ENCODE peak calls at places on chromosome 2, in seven cellular contexts. One of them, this sample, is unnamed.

GRCh38 chr2:7309567-7309966 is 392.4 kb downstream of the RNF144A start:
- DNase-seq in Caki2: no peak
- DNase-seq in GM20000: no peak
- DNase-seq in cardiac muscle cell: no peak
- DNase-seq in NCI-H1092: no peak
- DNase-seq in H54: no peak
- DNase-seq in IMR-90: no peak
- DNase-seq in this sample: peak

GRCh38 chr2:160513120-160513519 is 19.5 kb upstream of the RBMS1 start:
- DNase-seq in Caki2: no peak
- DNase-seq in GM20000: no peak
- DNase-seq in cardiac muscle cell: no peak
- DNase-seq in NCI-H1092: no peak
- DNase-seq in H54: no peak
- DNase-seq in IMR-90: no peak
- DNase-seq in this sample: no peak

GRCh38 chr2:198945496-198945895 is 512.2 kb downstream of the SATB2 start:
- DNase-seq in Caki2: no peak
- DNase-seq in GM20000: no peak
- DNase-seq in cardiac muscle cell: no peak
- DNase-seq in NCI-H1092: no peak
- DNase-seq in H54: no peak
- DNase-seq in IMR-90: no peak
- DNase-seq in this sample: no peak

GRCh38 chr2:135890830-135891229 is 14.6 kb upstream of the MCM6 start:
- DNase-seq in Caki2: no peak
- DNase-seq in GM20000: no peak
- DNase-seq in cardiac muscle cell: no peak
- DNase-seq in NCI-H1092: no peak
- DNase-seq in H54: no peak
- DNase-seq in IMR-90: no peak
- DNase-seq in this sample: no peak

GRCh38 chr2:218039171-218039570 is 29.9 kb upstream of the RUFY4 start:
- DNase-seq in Caki2: peak
- DNase-seq in GM20000: no peak
- DNase-seq in cardiac muscle cell: no peak
- DNase-seq in NCI-H1092: no peak
- DNase-seq in H54: no peak
- DNase-seq in IMR-90: peak
- DNase-seq in this sample: no peak

GRCh38 chr2:112692914-112693313 is 27.9 kb upstream of the NT5DC4 start:
- DNase-seq in Caki2: no peak
- DNase-seq in GM20000: no peak
- DNase-seq in cardiac muscle cell: no peak
- DNase-seq in NCI-H1092: no peak
- DNase-seq in H54: no peak
- DNase-seq in IMR-90: no peak
- DNase-seq in this sample: no peak

GRCh38 chr2:148534416-148535205 is 109.9 kb upstream of the EPC2 start:
- DNase-seq in Caki2: no peak
- DNase-seq in GM20000: no peak
- DNase-seq in cardiac muscle cell: peak
- DNase-seq in NCI-H1092: no peak
- DNase-seq in H54: no peak
- DNase-seq in IMR-90: no peak
- DNase-seq in this sample: no peak

GRCh38 chr2:156005999-156006712 is 326.4 kb downstream of the NR4A2 start:
- DNase-seq in Caki2: peak
- DNase-seq in GM20000: no peak
- DNase-seq in cardiac muscle cell: peak
- DNase-seq in NCI-H1092: no peak
- DNase-seq in H54: no peak
- DNase-seq in IMR-90: no peak
- DNase-seq in this sample: no peak

GRCh38 chr2:47751856-47752414 is 31.0 kb upstream of the MSH6 start:
- DNase-seq in Caki2: no peak
- DNase-seq in GM20000: no peak
- DNase-seq in cardiac muscle cell: no peak
- DNase-seq in NCI-H1092: no peak
- DNase-seq in H54: no peak
- DNase-seq in IMR-90: no peak
- DNase-seq in this sample: no peak

GRCh38 chr2:66169076-66169475 is 265.8 kb upstream of the MEIS1 start:
- DNase-seq in Caki2: no peak
- DNase-seq in GM20000: no peak
- DNase-seq in cardiac muscle cell: no peak
- DNase-seq in NCI-H1092: no peak
- DNase-seq in H54: no peak
- DNase-seq in IMR-90: no peak
- DNase-seq in this sample: no peak

GRCh38 chr2:181431674-181432073 is 25.5 kb upstream of the ITGA4 start:
- DNase-seq in Caki2: no peak
- DNase-seq in GM20000: no peak
- DNase-seq in cardiac muscle cell: no peak
- DNase-seq in NCI-H1092: no peak
- DNase-seq in H54: no peak
- DNase-seq in IMR-90: no peak
- DNase-seq in this sample: no peak

GRCh38 chr2:130967020-130967495 is 126.2 kb downstream of the FAM168B start:
- DNase-seq in Caki2: no peak
- DNase-seq in GM20000: no peak
- DNase-seq in cardiac muscle cell: no peak
- DNase-seq in NCI-H1092: no peak
- DNase-seq in H54: no peak
- DNase-seq in IMR-90: no peak
- DNase-seq in this sample: no peak

GRCh38 chr2:105660489-105660888 is 84.2 kb upstream of the NCK2 start:
- DNase-seq in Caki2: no peak
- DNase-seq in GM20000: no peak
- DNase-seq in cardiac muscle cell: no peak
- DNase-seq in NCI-H1092: no peak
- DNase-seq in H54: no peak
- DNase-seq in IMR-90: no peak
- DNase-seq in this sample: no peak

GRCh38 chr2:234840336-234840735 is 111.5 kb upstream of the SH3BP4 start:
- DNase-seq in Caki2: peak
- DNase-seq in GM20000: no peak
- DNase-seq in cardiac muscle cell: peak
- DNase-seq in NCI-H1092: no peak
- DNase-seq in H54: peak
- DNase-seq in IMR-90: peak
- DNase-seq in this sample: no peak

GRCh38 chr2:46686811-46687210 is 207.4 kb downstream of the TMEM247 start:
- DNase-seq in Caki2: no peak
- DNase-seq in GM20000: no peak
- DNase-seq in cardiac muscle cell: no peak
- DNase-seq in NCI-H1092: no peak
- DNase-seq in H54: no peak
- DNase-seq in IMR-90: no peak
- DNase-seq in this sample: no peak

GRCh38 chr2:205245652-205246051 is 436.6 kb upstream of the NRP2 start:
- DNase-seq in Caki2: no peak
- DNase-seq in GM20000: no peak
- DNase-seq in cardiac muscle cell: no peak
- DNase-seq in NCI-H1092: no peak
- DNase-seq in H54: no peak
- DNase-seq in IMR-90: peak
- DNase-seq in this sample: peak

GRCh38 chr2:125745514-125745913 is 910.4 kb upstream of the GYPC start:
- DNase-seq in Caki2: peak
- DNase-seq in GM20000: no peak
- DNase-seq in cardiac muscle cell: peak
- DNase-seq in NCI-H1092: peak
- DNase-seq in H54: peak
- DNase-seq in IMR-90: no peak
- DNase-seq in this sample: peak

GRCh38 chr2:105786231-105787230 is 41.8 kb downstream of the NCK2 start:
- DNase-seq in Caki2: no peak
- DNase-seq in GM20000: no peak
- DNase-seq in cardiac muscle cell: no peak
- DNase-seq in NCI-H1092: no peak
- DNase-seq in H54: no peak
- DNase-seq in IMR-90: no peak
- DNase-seq in this sample: no peak

GRCh38 chr2:162257416-162257815 is 14.2 kb upstream of the FAP start:
- DNase-seq in Caki2: no peak
- DNase-seq in GM20000: no peak
- DNase-seq in cardiac muscle cell: no peak
- DNase-seq in NCI-H1092: no peak
- DNase-seq in H54: no peak
- DNase-seq in IMR-90: peak
- DNase-seq in this sample: no peak

GRCh38 chr2:33144243-33144642 is 197.5 kb downstream of the LTBP1 start:
- DNase-seq in Caki2: no peak
- DNase-seq in GM20000: no peak
- DNase-seq in cardiac muscle cell: no peak
- DNase-seq in NCI-H1092: no peak
- DNase-seq in H54: no peak
- DNase-seq in IMR-90: no peak
- DNase-seq in this sample: no peak

GRCh38 chr2:202377308-202377736 is 1.2 kb downstream of the BMPR2 start:
- DNase-seq in Caki2: peak
- DNase-seq in GM20000: peak
- DNase-seq in cardiac muscle cell: peak
- DNase-seq in NCI-H1092: no peak
- DNase-seq in H54: peak
- DNase-seq in IMR-90: peak
- DNase-seq in this sample: no peak

GRCh38 chr2:24385366-24385765 is 25.0 kb upstream of the ITSN2 start:
- DNase-seq in Caki2: no peak
- DNase-seq in GM20000: no peak
- DNase-seq in cardiac muscle cell: no peak
- DNase-seq in NCI-H1092: no peak
- DNase-seq in H54: no peak
- DNase-seq in IMR-90: no peak
- DNase-seq in this sample: no peak

GRCh38 chr2:214484239-214484638 is 73.4 kb downstream of the VWC2L start:
- DNase-seq in Caki2: no peak
- DNase-seq in GM20000: no peak
- DNase-seq in cardiac muscle cell: no peak
- DNase-seq in NCI-H1092: peak
- DNase-seq in H54: no peak
- DNase-seq in IMR-90: no peak
- DNase-seq in this sample: no peak

GRCh38 chr2:42795275-42795674 is 2.9 kb upstream of the HAAO start:
- DNase-seq in Caki2: no peak
- DNase-seq in GM20000: no peak
- DNase-seq in cardiac muscle cell: no peak
- DNase-seq in NCI-H1092: no peak
- DNase-seq in H54: no peak
- DNase-seq in IMR-90: no peak
- DNase-seq in this sample: no peak

GRCh38 chr2:23563673-23564617 is 179.0 kb downstream of the KLHL29 start:
- DNase-seq in Caki2: no peak
- DNase-seq in GM20000: no peak
- DNase-seq in cardiac muscle cell: no peak
- DNase-seq in NCI-H1092: peak
- DNase-seq in H54: no peak
- DNase-seq in IMR-90: peak
- DNase-seq in this sample: peak

GRCh38 chr2:200752835-200753234 is 58.9 kb upstream of the BZW1 start:
- DNase-seq in Caki2: no peak
- DNase-seq in GM20000: no peak
- DNase-seq in cardiac muscle cell: no peak
- DNase-seq in NCI-H1092: no peak
- DNase-seq in H54: no peak
- DNase-seq in IMR-90: no peak
- DNase-seq in this sample: no peak

GRCh38 chr2:222791946-222792649 is 68.7 kb upstream of the ACSL3 start:
- DNase-seq in Caki2: no peak
- DNase-seq in GM20000: no peak
- DNase-seq in cardiac muscle cell: no peak
- DNase-seq in NCI-H1092: no peak
- DNase-seq in H54: no peak
- DNase-seq in IMR-90: no peak
- DNase-seq in this sample: no peak

GRCh38 chr2:221573430-221574230 is 1.5 kb upstream of the EPHA4 start:
- DNase-seq in Caki2: peak
- DNase-seq in GM20000: peak
- DNase-seq in cardiac muscle cell: peak
- DNase-seq in NCI-H1092: peak
- DNase-seq in H54: peak
- DNase-seq in IMR-90: peak
- DNase-seq in this sample: peak

GRCh38 chr2:33069894-33070651 is 123.3 kb downstream of the LTBP1 start:
- DNase-seq in Caki2: peak
- DNase-seq in GM20000: no peak
- DNase-seq in cardiac muscle cell: no peak
- DNase-seq in NCI-H1092: no peak
- DNase-seq in H54: peak
- DNase-seq in IMR-90: peak
- DNase-seq in this sample: no peak

GRCh38 chr2:36456227-36456788 is 100.7 kb downstream of the CRIM1 start:
- DNase-seq in Caki2: no peak
- DNase-seq in GM20000: no peak
- DNase-seq in cardiac muscle cell: peak
- DNase-seq in NCI-H1092: no peak
- DNase-seq in H54: no peak
- DNase-seq in IMR-90: peak
- DNase-seq in this sample: no peak

GRCh38 chr2:202039278-202040100 is 5.8 kb downstream of the FZD7 start:
- DNase-seq in Caki2: no peak
- DNase-seq in GM20000: no peak
- DNase-seq in cardiac muscle cell: peak
- DNase-seq in NCI-H1092: no peak
- DNase-seq in H54: no peak
- DNase-seq in IMR-90: no peak
- DNase-seq in this sample: peak

GRCh38 chr2:205352593-205352992 is 329.7 kb upstream of the NRP2 start:
- DNase-seq in Caki2: no peak
- DNase-seq in GM20000: no peak
- DNase-seq in cardiac muscle cell: no peak
- DNase-seq in NCI-H1092: no peak
- DNase-seq in H54: no peak
- DNase-seq in IMR-90: peak
- DNase-seq in this sample: no peak

GRCh38 chr2:182129188-182129707 is 143.6 kb downstream of the PPP1R1C start:
- DNase-seq in Caki2: no peak
- DNase-seq in GM20000: no peak
- DNase-seq in cardiac muscle cell: no peak
- DNase-seq in NCI-H1092: no peak
- DNase-seq in H54: no peak
- DNase-seq in IMR-90: no peak
- DNase-seq in this sample: no peak